ENCODE peak calls at places on chromosomes 12 and 14, in seven cellular contexts. One of them, this sample, is unnamed.

GRCh38 chr12:21239866-21240265 is 94.9 kb downstream of the SLCO1A2 start:
- DNase-seq in spleen: no peak
- DNase-seq in astrocyte of the spinal cord: no peak
- DNase-seq in adrenal gland: peak
- DNase-seq in nephron progenitor cell: no peak
- DNase-seq in K562: no peak
- DNase-seq in dorsolateral prefrontal cortex: no peak
- DNase-seq in this sample: no peak

GRCh38 chr14:75215520-75215919 is 39.1 kb upstream of the TMED10 start:
- DNase-seq in dorsolateral prefrontal cortex: no peak
- DNase-seq in adrenal gland: no peak
- DNase-seq in astrocyte of the spinal cord: no peak
- DNase-seq in nephron progenitor cell: no peak
- DNase-seq in spleen: no peak
- DNase-seq in K562: no peak
- DNase-seq in this sample: no peak

GRCh38 chr12:105292705-105293104 is 37.8 kb upstream of the C12orf75 start:
- DNase-seq in dorsolateral prefrontal cortex: no peak
- DNase-seq in adrenal gland: no peak
- DNase-seq in nephron progenitor cell: no peak
- DNase-seq in K562: no peak
- DNase-seq in astrocyte of the spinal cord: no peak
- DNase-seq in spleen: no peak
- DNase-seq in this sample: no peak

GRCh38 chr12:71626768-71627167 is 36.9 kb downstream of the ZFC3H1 start:
- DNase-seq in nephron progenitor cell: no peak
- DNase-seq in astrocyte of the spinal cord: peak
- DNase-seq in K562: no peak
- DNase-seq in adrenal gland: no peak
- DNase-seq in spleen: no peak
- DNase-seq in dorsolateral prefrontal cortex: no peak
- DNase-seq in this sample: no peak

GRCh38 chr14:35821546-35822411 is 4.4 kb upstream of the BRMS1L start:
- DNase-seq in K562: peak
- DNase-seq in adrenal gland: peak
- DNase-seq in astrocyte of the spinal cord: peak
- DNase-seq in spleen: no peak
- DNase-seq in dorsolateral prefrontal cortex: no peak
- DNase-seq in nephron progenitor cell: no peak
- DNase-seq in this sample: peak

GRCh38 chr12:128387811-128388422 is 120.9 kb downstream of the TMEM132C start:
- DNase-seq in dorsolateral prefrontal cortex: peak
- DNase-seq in K562: peak
- DNase-seq in spleen: no peak
- DNase-seq in astrocyte of the spinal cord: no peak
- DNase-seq in adrenal gland: peak
- DNase-seq in nephron progenitor cell: peak
- DNase-seq in this sample: peak

GRCh38 chr14:97602438-97603117 is 805.4 kb downstream of the VRK1 start:
- DNase-seq in nephron progenitor cell: no peak
- DNase-seq in adrenal gland: no peak
- DNase-seq in spleen: peak
- DNase-seq in astrocyte of the spinal cord: no peak
- DNase-seq in dorsolateral prefrontal cortex: no peak
- DNase-seq in K562: no peak
- DNase-seq in this sample: no peak

GRCh38 chr14:52552063-52552988 is at the start of the genes GPR137C and TXNDC16:
- DNase-seq in dorsolateral prefrontal cortex: peak
- DNase-seq in astrocyte of the spinal cord: peak
- DNase-seq in spleen: peak
- DNase-seq in adrenal gland: peak
- DNase-seq in nephron progenitor cell: peak
- DNase-seq in K562: peak
- DNase-seq in this sample: peak

GRCh38 chr14:58637391-58638230 is at the start of gene DACT1:
- DNase-seq in K562: peak
- DNase-seq in dorsolateral prefrontal cortex: peak
- DNase-seq in astrocyte of the spinal cord: peak
- DNase-seq in spleen: peak
- DNase-seq in adrenal gland: peak
- DNase-seq in nephron progenitor cell: peak
- DNase-seq in this sample: peak

GRCh38 chr14:52269100-52269499 is 1.6 kb downstream of the PTGDR start:
- DNase-seq in spleen: no peak
- DNase-seq in K562: no peak
- DNase-seq in adrenal gland: no peak
- DNase-seq in nephron progenitor cell: no peak
- DNase-seq in dorsolateral prefrontal cortex: no peak
- DNase-seq in astrocyte of the spinal cord: no peak
- DNase-seq in this sample: no peak

GRCh38 chr12:617304-617915 is 45.8 kb downstream of the NINJ2 start:
- DNase-seq in K562: no peak
- DNase-seq in adrenal gland: peak
- DNase-seq in astrocyte of the spinal cord: peak
- DNase-seq in nephron progenitor cell: no peak
- DNase-seq in spleen: peak
- DNase-seq in dorsolateral prefrontal cortex: no peak
- DNase-seq in this sample: no peak

GRCh38 chr12:23694920-23695319 is 254.6 kb downstream of the SOX5 start:
- DNase-seq in K562: no peak
- DNase-seq in adrenal gland: no peak
- DNase-seq in spleen: no peak
- DNase-seq in astrocyte of the spinal cord: no peak
- DNase-seq in dorsolateral prefrontal cortex: no peak
- DNase-seq in nephron progenitor cell: no peak
- DNase-seq in this sample: no peak

GRCh38 chr12:57836442-57837375 is 9.8 kb downstream of the CTDSP2 start:
- DNase-seq in nephron progenitor cell: peak
- DNase-seq in adrenal gland: peak
- DNase-seq in K562: peak
- DNase-seq in spleen: no peak
- DNase-seq in astrocyte of the spinal cord: peak
- DNase-seq in dorsolateral prefrontal cortex: no peak
- DNase-seq in this sample: no peak

GRCh38 chr12:7801460-7801859 is 12.3 kb downstream of the NANOG start:
- DNase-seq in dorsolateral prefrontal cortex: no peak
- DNase-seq in spleen: peak
- DNase-seq in adrenal gland: no peak
- DNase-seq in astrocyte of the spinal cord: no peak
- DNase-seq in K562: no peak
- DNase-seq in nephron progenitor cell: no peak
- DNase-seq in this sample: no peak

GRCh38 chr12:7806863-7807487 is 17.8 kb downstream of the NANOG start:
- DNase-seq in nephron progenitor cell: peak
- DNase-seq in K562: peak
- DNase-seq in dorsolateral prefrontal cortex: peak
- DNase-seq in astrocyte of the spinal cord: peak
- DNase-seq in spleen: peak
- DNase-seq in adrenal gland: peak
- DNase-seq in this sample: peak
- TF ChIP-seq CTCF in nephron progenitor cell: peak
- TF ChIP-seq CTCF in K562: peak
- TF ChIP-seq CTCF in dorsolateral prefrontal cortex: peak
- TF ChIP-seq CTCF in astrocyte of the spinal cord: peak
- TF ChIP-seq CTCF in spleen: peak
- TF ChIP-seq CTCF in adrenal gland: peak
- TF ChIP-seq CTCF in this sample: peak

GRCh38 chr12:1922075-1922709 is 3.7 kb upstream of the CACNA2D4 start:
- DNase-seq in astrocyte of the spinal cord: no peak
- DNase-seq in nephron progenitor cell: no peak
- DNase-seq in spleen: peak
- DNase-seq in dorsolateral prefrontal cortex: peak
- DNase-seq in K562: no peak
- DNase-seq in adrenal gland: no peak
- DNase-seq in this sample: no peak
- TF ChIP-seq CTCF in astrocyte of the spinal cord: no peak
- TF ChIP-seq CTCF in nephron progenitor cell: no peak
- TF ChIP-seq CTCF in spleen: no peak
- TF ChIP-seq CTCF in dorsolateral prefrontal cortex: no peak
- TF ChIP-seq CTCF in K562: no peak
- TF ChIP-seq CTCF in adrenal gland: no peak
- TF ChIP-seq CTCF in this sample: no peak

DNA sequence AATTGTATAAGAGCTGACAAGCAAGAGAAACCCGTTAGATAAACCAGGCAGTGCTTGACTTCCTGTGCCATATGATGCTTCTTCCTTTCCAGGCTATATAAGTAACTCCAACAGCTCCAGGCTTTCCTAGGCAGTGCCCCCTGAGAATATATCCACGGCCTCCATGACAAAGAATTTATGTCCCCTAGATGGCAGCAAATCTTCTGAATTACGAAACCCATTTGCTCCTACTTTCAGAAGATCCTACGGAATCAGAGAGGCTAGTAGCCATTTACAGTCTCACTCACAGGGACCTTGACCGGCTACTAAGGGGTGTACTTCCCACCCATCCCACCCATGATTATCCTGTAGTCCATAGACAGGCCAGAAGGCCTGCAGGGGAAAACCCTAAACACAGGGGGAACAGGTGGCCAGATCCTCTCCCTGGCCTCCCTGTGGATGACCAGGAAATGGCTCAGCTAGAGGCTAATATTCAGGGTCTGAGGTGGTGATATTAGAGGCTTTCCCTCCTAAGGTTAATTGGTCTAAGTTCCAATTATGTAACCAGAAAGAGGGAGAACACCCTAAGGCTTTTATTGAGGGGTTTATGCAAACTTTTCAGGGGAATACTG is 77.2 kb upstream of the DCD start:
- DNase-seq in spleen: no peak
- DNase-seq in K562: peak
- DNase-seq in adrenal gland: no peak
- DNase-seq in nephron progenitor cell: peak
- DNase-seq in dorsolateral prefrontal cortex: no peak
- DNase-seq in astrocyte of the spinal cord: no peak
- DNase-seq in this sample: peak
- TF ChIP-seq CTCF in spleen: no peak
- TF ChIP-seq CTCF in K562: peak
- TF ChIP-seq CTCF in adrenal gland: no peak
- TF ChIP-seq CTCF in nephron progenitor cell: peak
- TF ChIP-seq CTCF in dorsolateral prefrontal cortex: peak
- TF ChIP-seq CTCF in astrocyte of the spinal cord: peak
- TF ChIP-seq CTCF in this sample: peak

GRCh38 chr12:87272846-87273245 is 756.4 kb downstream of the C12orf50 start:
- DNase-seq in adrenal gland: no peak
- DNase-seq in astrocyte of the spinal cord: no peak
- DNase-seq in spleen: no peak
- DNase-seq in K562: no peak
- DNase-seq in nephron progenitor cell: no peak
- DNase-seq in dorsolateral prefrontal cortex: no peak
- DNase-seq in this sample: no peak

GRCh38 chr12:87270894-87271293 is 758.3 kb downstream of the C12orf50 start:
- DNase-seq in nephron progenitor cell: no peak
- DNase-seq in K562: no peak
- DNase-seq in adrenal gland: no peak
- DNase-seq in spleen: no peak
- DNase-seq in astrocyte of the spinal cord: peak
- DNase-seq in dorsolateral prefrontal cortex: no peak
- DNase-seq in this sample: no peak

GRCh38 chr12:87280356-87280755 is 748.8 kb downstream of the C12orf50 start:
- DNase-seq in astrocyte of the spinal cord: no peak
- DNase-seq in adrenal gland: no peak
- DNase-seq in nephron progenitor cell: no peak
- DNase-seq in spleen: no peak
- DNase-seq in K562: no peak
- DNase-seq in dorsolateral prefrontal cortex: no peak
- DNase-seq in this sample: no peak

DNA sequence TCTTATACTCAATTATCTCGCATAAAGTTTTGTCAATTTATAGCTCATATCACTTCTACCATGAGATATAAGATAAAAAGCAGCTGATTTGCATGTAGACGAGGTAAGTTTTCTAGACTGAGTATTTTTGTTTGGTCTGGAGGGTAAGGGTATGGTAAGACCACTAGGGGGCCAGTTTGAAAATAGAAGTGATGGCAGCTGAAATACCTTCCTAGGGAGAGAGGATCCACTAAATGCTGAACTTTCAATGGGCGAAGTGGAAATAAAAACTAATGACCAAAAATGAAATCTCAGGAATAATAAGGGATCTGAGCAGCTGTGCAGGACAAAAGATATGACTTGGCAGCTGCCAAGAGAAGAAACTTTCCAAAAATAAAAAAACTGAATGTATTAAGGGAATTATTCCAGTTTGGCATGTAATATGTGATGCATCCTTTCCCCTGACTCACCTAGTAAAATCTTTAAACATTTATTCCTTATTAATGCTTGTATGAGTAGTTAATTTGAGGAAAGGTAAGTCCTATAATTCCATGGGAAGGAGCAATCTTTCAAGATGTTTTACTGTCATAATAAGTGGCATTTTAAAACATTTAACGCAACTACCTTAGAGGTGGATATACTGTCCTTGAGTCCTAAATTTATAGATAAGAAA is 754.5 kb downstream of the C12orf50 start:
- DNase-seq in nephron progenitor cell: peak
- DNase-seq in adrenal gland: no peak
- DNase-seq in dorsolateral prefrontal cortex: no peak
- DNase-seq in astrocyte of the spinal cord: peak
- DNase-seq in K562: no peak
- DNase-seq in spleen: no peak
- DNase-seq in this sample: peak
- TF ChIP-seq CTCF in nephron progenitor cell: peak
- TF ChIP-seq CTCF in adrenal gland: peak
- TF ChIP-seq CTCF in dorsolateral prefrontal cortex: peak
- TF ChIP-seq CTCF in astrocyte of the spinal cord: peak
- TF ChIP-seq CTCF in K562: no peak
- TF ChIP-seq CTCF in spleen: no peak
- TF ChIP-seq CTCF in this sample: peak

DNA sequence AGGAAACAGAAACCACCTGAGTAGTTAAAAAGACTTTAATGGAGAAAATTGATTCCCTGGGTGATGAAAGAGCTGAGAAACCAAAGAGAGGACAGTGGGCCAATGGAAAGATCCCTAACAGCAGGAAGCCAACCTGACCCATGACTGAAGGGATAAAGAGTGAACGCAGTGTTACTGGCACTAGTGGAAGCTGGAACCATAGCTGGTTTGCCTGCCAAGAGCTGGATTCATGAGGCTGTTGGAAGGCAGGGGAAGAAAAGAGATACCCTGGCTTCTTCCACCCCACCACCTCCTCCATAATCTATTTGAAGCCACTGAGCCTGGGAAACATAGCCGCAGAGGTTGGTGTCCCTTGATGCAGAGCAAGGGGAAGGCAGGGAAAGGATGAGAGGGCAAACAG is 125.5 kb upstream of the PRKD1 start:
- DNase-seq in dorsolateral prefrontal cortex: no peak
- DNase-seq in astrocyte of the spinal cord: no peak
- DNase-seq in spleen: no peak
- DNase-seq in nephron progenitor cell: no peak
- DNase-seq in adrenal gland: no peak
- DNase-seq in K562: no peak
- DNase-seq in this sample: no peak
- TF ChIP-seq CTCF in dorsolateral prefrontal cortex: no peak
- TF ChIP-seq CTCF in astrocyte of the spinal cord: no peak
- TF ChIP-seq CTCF in spleen: no peak
- TF ChIP-seq CTCF in nephron progenitor cell: no peak
- TF ChIP-seq CTCF in adrenal gland: no peak
- TF ChIP-seq CTCF in K562: no peak
- TF ChIP-seq CTCF in this sample: no peak

GRCh38 chr12:120181991-120182631 is 12.4 kb downstream of the GCN1 start:
- DNase-seq in nephron progenitor cell: no peak
- DNase-seq in K562: no peak
- DNase-seq in adrenal gland: peak
- DNase-seq in spleen: no peak
- DNase-seq in astrocyte of the spinal cord: peak
- DNase-seq in dorsolateral prefrontal cortex: no peak
- DNase-seq in this sample: no peak
- TF ChIP-seq CTCF in nephron progenitor cell: no peak
- TF ChIP-seq CTCF in K562: no peak
- TF ChIP-seq CTCF in adrenal gland: peak
- TF ChIP-seq CTCF in spleen: no peak
- TF ChIP-seq CTCF in astrocyte of the spinal cord: no peak
- TF ChIP-seq CTCF in dorsolateral prefrontal cortex: no peak
- TF ChIP-seq CTCF in this sample: no peak

GRCh38 chr12:123384318-123384993 is 524 bp downstream of the KMT5A start:
- DNase-seq in nephron progenitor cell: peak
- DNase-seq in K562: peak
- DNase-seq in astrocyte of the spinal cord: no peak
- DNase-seq in spleen: peak
- DNase-seq in adrenal gland: peak
- DNase-seq in dorsolateral prefrontal cortex: no peak
- DNase-seq in this sample: peak
- TF ChIP-seq CTCF in nephron progenitor cell: no peak
- TF ChIP-seq CTCF in K562: no peak
- TF ChIP-seq CTCF in astrocyte of the spinal cord: no peak
- TF ChIP-seq CTCF in spleen: no peak
- TF ChIP-seq CTCF in adrenal gland: no peak
- TF ChIP-seq CTCF in dorsolateral prefrontal cortex: no peak
- TF ChIP-seq CTCF in this sample: no peak

This sample was measured in Calu3.